ENCODE peak calls at places on chromosomes 12 and 14, in four cellular contexts. P is GM12864, Y is lower lobe of right lung, I is T-cell. C is an unnamed sample.

GRCh38 chr12:8035440-8036010 is 3.0 kb downstream of the FOXJ2 start:
- DNase-seq in P (no peak), Y (no peak), I (no peak), C (no peak)

GRCh38 chr14:50935126-50936090 is 8.9 kb downstream of the PYGL start:
- DNase-seq in P (no peak), Y (no peak), I (no peak), C (no peak)

GRCh38 chr14:30227871-30228270 is 300.2 kb upstream of the PRKD1 start:
- DNase-seq in P (no peak), Y (no peak), I (no peak), C (peak)

GRCh38 chr14:90717916-90718315 is 98.3 kb downstream of the TTC7B start:
- DNase-seq in P (no peak), Y (no peak), I (no peak), C (no peak)

GRCh38 chr14:69132513-69133181 is 20.3 kb downstream of the DCAF5 start:
- DNase-seq in P (no peak), Y (no peak), I (no peak), C (no peak)

GRCh38 chr14:100375963-100376735 is 53.0 kb downstream of the SLC25A47 start:
- DNase-seq in P (peak), Y (peak), I (peak), C (peak)

GRCh38 chr14:59566725-59567124 is 9.9 kb downstream of the CCDC175 start:
- DNase-seq in P (no peak), Y (no peak), I (no peak), C (no peak)

GRCh38 chr12:18261273-18261672 is at the start of gene PIK3C2G:
- DNase-seq in P (no peak), Y (no peak), I (no peak), C (no peak)

GRCh38 chr14:97180304-97181200 is 383.4 kb downstream of the VRK1 start:
- DNase-seq in P (no peak), Y (no peak), I (no peak), C (no peak)

GRCh38 chr14:89673499-89674225 is 256.6 kb upstream of the FOXN3 start:
- DNase-seq in P (no peak), Y (no peak), I (no peak), C (no peak)

GRCh38 chr14:63701614-63702291 is 26.1 kb downstream of the SGPP1 start:
- DNase-seq in P (no peak), Y (no peak), I (no peak), C (no peak)

GRCh38 chr12:54053625-54054441 is at the start of gene HOXC4:
- DNase-seq in P (peak), Y (no peak), I (no peak), C (no peak)

GRCh38 chr12:92398565-92399309 is 253.1 kb upstream of the BTG1 start:
- DNase-seq in P (no peak), Y (no peak), I (peak), C (no peak)

GRCh38 chr12:6226002-6226700 is 26.0 kb downstream of the CD9 start:
- DNase-seq in P (no peak), Y (no peak), I (no peak), C (peak)

GRCh38 chr12:52523825-52524224 is 3.6 kb upstream of the KRT5 start:
- DNase-seq in P (no peak), Y (no peak), I (no peak), C (no peak)

GRCh38 chr12:124387510-124387855 is 92.6 kb downstream of the RFLNA start:
- DNase-seq in P (no peak), Y (peak), I (no peak), C (peak)

GRCh38 chr12:117068492-117068891 is 30.7 kb downstream of the TESC start:
- DNase-seq in P (no peak), Y (no peak), I (no peak), C (peak)

GRCh38 chr12:43315961-43316360 is 236.0 kb downstream of the ADAMTS20 start:
- DNase-seq in P (no peak), Y (no peak), I (no peak), C (no peak)

GRCh38 chr14:67405771-67406170 is 6.2 kb downstream of the PLEK2 start:
- DNase-seq in P (no peak), Y (no peak), I (no peak), C (no peak)

GRCh38 chr14:102182190-102182589 is 42.5 kb downstream of the WDR20 start:
- DNase-seq in P (no peak), Y (no peak), I (no peak), C (no peak)

GRCh38 chr14:77409131-77409533 is 14.2 kb downstream of the NOXRED1 start:
- DNase-seq in P (peak), Y (no peak), I (no peak), C (no peak)

GRCh38 chr14:32661216-32661615 is 277.5 kb upstream of the NPAS3 start:
- DNase-seq in P (no peak), Y (no peak), I (no peak), C (no peak)

GRCh38 chr14:55556929-55557623 is 22.9 kb upstream of the KTN1 start:
- DNase-seq in P (no peak), Y (peak), I (no peak), C (peak)

GRCh38 chr14:36720657-36721056 is 59.0 kb downstream of the PAX9 start:
- DNase-seq in P (no peak), Y (no peak), I (no peak), C (no peak)

C was measured in Right ventricle myocardium superior.